ENCODE peak calls at places on chromosomes 3 and 15, in four cellular contexts. Y, M, V and N are unnamed samples.

GRCh38 chr3:29696311-29696710 is 415.4 kb downstream of the RBMS3 start:
- DNase-seq in M (no peak), Y (no peak), V (no peak), N (no peak)

GRCh38 chr3:127754411-127755304 is 67.7 kb downstream of the MGLL start:
- DNase-seq in V (peak; percentile 84), M (no peak), Y (no peak), N (no peak)

GRCh38 chr3:73094951-73095350 is 33.5 kb downstream of the EBLN2 start:
- DNase-seq in Y (no peak), M (no peak), V (no peak), N (peak; percentile 32)

GRCh38 chr3:146550743-146551510 is 6.5 kb upstream of the PLSCR1 start:
- DNase-seq in V (no peak), M (no peak), Y (no peak), N (no peak)

GRCh38 chr3:178320481-178321352 is 215.5 kb upstream of the KCNMB2 start:
- DNase-seq in V (no peak), M (no peak), Y (no peak), N (no peak)

GRCh38 chr3:124664804-124665203 is 65.4 kb upstream of the UMPS start:
- DNase-seq in Y (no peak), M (peak; percentile 70), V (no peak), N (no peak)

GRCh38 chr3:164879201-164879600 is 199.1 kb downstream of the SI start:
- DNase-seq in M (no peak), Y (no peak), V (no peak), N (no peak)

GRCh38 chr3:59549972-59550371 is 500.1 kb upstream of the CFAP20DC start:
- DNase-seq in V (no peak), M (no peak), Y (no peak), N (no peak)

GRCh38 chr3:129315386-129315991 is 36.8 kb downstream of the HMCES start:
- DNase-seq in Y (no peak), V (no peak), M (no peak), N (no peak)

GRCh38 chr3:190701096-190701532 is 161.4 kb downstream of the GMNC start:
- DNase-seq in V (no peak), Y (peak; percentile 21), M (peak; percentile 91), N (peak; percentile 16)

GRCh38 chr15:68924866-68925599 is 5.3 kb upstream of the SPESP1 start:
- DNase-seq in V (peak; percentile 20), Y (peak; percentile 58), M (peak; percentile 44), N (peak; percentile 77)

GRCh38 chr3:42078686-42079085 is 12.5 kb upstream of the TRAK1 start:
- DNase-seq in Y (no peak), M (no peak), V (no peak), N (peak; percentile 58)

GRCh38 chr15:90241343-90242192 is 7.6 kb downstream of the GDPGP1 start:
- DNase-seq in M (no peak), Y (no peak), V (no peak), N (no peak)

GRCh38 chr15:77035999-77036471 is 34.9 kb downstream of the TSPAN3 start:
- DNase-seq in V (no peak), Y (no peak), M (no peak), N (no peak)

GRCh38 chr3:36957862-36958686 is 13.2 kb upstream of the TRANK1 start:
- DNase-seq in Y (no peak), M (no peak), V (no peak), N (no peak)

GRCh38 chr3:141105828-141106628 is 54.9 kb downstream of the SPSB4 start:
- DNase-seq in M (peak; percentile 74), Y (no peak), V (peak; percentile 20), N (peak; percentile 85)

GRCh38 chr15:72785452-72786243 is 2.1 kb upstream of the ADPGK start:
- DNase-seq in M (no peak), Y (no peak), V (no peak), N (no peak)

GRCh38 chr3:167350245-167350862 is 29.7 kb downstream of the ZBBX start:
- DNase-seq in V (no peak), M (peak; percentile 5), Y (no peak), N (peak; percentile 38)

GRCh38 chr3:18645603-18646002 is 220.5 kb upstream of the SATB1 start:
- DNase-seq in V (no peak), M (no peak), Y (no peak), N (no peak)

GRCh38 chr3:119296723-119297122 is 2.5 kb downstream of the ARHGAP31 start:
- DNase-seq in M (no peak), V (no peak), Y (no peak), N (no peak)

GRCh38 chr3:23864954-23865353 is 51.8 kb downstream of the NKIRAS1 start:
- DNase-seq in Y (no peak), M (no peak), V (no peak), N (no peak)

GRCh38 chr15:90305932-90306331 is 40.5 kb downstream of the NGRN start:
- DNase-seq in M (no peak), V (no peak), Y (no peak), N (no peak)

GRCh38 chr15:57625703-57626448 is 34.2 kb downstream of the MYZAP start:
- DNase-seq in V (no peak), M (no peak), Y (no peak), N (no peak)
- TF ChIP-seq YY1 in V (no peak), M (no peak), Y (no peak), N (no peak)

GRCh38 chr3:123390865-123391613 is 57.9 kb downstream of the ADCY5 start:
- DNase-seq in V (no peak), M (no peak), Y (no peak), N (no peak)

GRCh38 chr3:123395235-123395634 is 53.7 kb downstream of the ADCY5 start:
- DNase-seq in M (no peak), V (no peak), Y (no peak), N (no peak)

GRCh38 chr3:123394391-123395022 is 54.4 kb downstream of the ADCY5 start:
- DNase-seq in M (no peak), V (no peak), Y (no peak), N (no peak)

GRCh38 chr3:123392871-123393620 is 55.8 kb downstream of the ADCY5 start:
- DNase-seq in V (no peak), M (no peak), Y (no peak), N (no peak)

DNA sequence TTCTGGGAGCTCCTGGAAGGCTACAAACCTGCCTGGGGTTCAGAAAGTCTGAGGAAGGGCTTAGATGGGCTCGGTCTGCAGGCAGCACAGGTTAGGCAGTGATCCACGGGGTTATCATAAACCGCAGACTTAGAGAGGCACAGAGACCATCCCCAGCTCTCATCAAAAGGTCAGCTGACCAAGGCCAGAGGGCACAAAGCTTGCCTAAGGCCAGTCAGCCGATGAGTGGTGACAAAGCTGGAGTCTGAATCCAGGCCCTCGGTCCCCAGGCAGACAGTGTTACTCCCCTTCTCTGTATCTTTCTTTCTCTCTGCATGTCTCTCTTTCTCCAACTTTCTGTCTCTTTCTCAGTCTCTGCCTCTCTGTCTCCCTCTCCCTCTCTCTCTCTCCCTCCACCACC is 56.5 kb downstream of the ADCY5 start:
- DNase-seq in Y (no peak), M (no peak), V (no peak), N (no peak)
- H3K36me3 ChIP-seq in Y (no peaks in the 10 kb centered on the region), M (no peaks in the 10 kb centered on the region), V (no peaks in the 10 kb centered on the region), N (no peaks in the 10 kb centered on the region)

DNA sequence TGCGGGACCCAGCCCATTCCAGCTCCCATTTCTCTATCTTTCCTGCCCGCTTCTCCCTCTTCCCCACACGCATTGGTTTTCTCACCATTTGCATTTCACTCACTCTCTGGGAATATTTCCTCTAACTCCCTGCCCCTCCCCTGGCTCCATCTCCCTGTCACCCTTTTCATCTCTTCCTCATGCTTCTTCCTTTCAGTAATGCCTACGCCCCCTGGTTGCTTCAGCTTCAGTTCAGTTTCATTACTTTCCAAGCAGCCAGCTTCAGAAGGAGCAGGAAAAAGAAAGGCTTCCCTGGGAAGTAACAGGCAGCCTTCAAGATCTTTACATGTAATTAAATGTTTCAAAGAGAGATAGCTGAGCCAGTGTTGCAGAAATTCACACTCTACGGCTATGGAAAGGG is 113.7 kb downstream of the RAB11A start:
- DNase-seq in V (no peak), M (no peak), Y (no peak), N (no peak)
- TF ChIP-seq SUZ12 in V (no peak), M (no peak), Y (no peak), N (no peak)

GRCh38 chr15:38702178-38702912 is 137.7 kb upstream of the RASGRP1 start:
- DNase-seq in Y (no peak), M (peak; percentile 44), V (no peak), N (no peak)
- TF ChIP-seq YY1 in Y (no peak), M (no peak), V (no peak), N (no peak)

DNA sequence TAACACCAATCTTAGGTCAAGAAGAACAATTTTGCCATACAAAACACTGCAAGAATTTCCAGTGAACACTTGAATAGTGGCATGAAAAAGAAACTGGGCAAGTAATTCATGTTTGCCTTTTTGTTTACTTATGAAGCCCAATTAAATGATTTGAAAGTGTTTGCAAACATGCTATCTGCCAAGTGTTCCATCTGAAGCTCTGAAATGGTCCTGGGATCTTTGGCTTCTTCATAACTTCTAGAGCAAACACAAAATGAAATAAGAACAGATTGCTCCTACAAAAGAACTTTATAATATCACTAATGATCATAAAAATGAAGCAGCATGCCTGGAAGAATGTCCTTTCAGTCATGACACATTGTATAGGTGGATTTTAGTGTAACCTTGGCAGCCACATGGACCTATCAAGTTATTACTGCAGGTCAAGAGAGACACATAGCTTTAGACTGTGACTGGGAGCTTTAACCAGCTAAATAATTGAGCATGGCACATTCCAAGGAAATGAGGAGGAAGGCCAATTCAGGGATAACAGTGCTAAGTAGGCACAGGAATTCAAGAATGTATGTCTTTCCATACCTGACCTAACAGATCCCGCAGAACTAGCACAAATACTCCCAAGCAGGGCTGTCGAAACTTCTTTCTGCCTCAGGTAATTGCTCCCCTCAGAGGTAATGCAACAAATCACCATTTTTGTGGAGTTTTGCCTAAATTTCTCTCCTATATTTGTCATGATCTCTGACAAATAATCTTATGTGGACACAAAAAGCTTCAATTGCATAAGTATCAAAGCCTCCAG is 144.6 kb downstream of the DUT start:
- DNase-seq in Y (no peak), V (no peak), M (no peak), N (no peak)
- H3K36me3 ChIP-seq in Y (no peaks in the 10 kb centered on the region), V (peaks cover 4% of the 10 kb centered on the region), M (no peaks in the 10 kb centered on the region), N (peaks cover 2% of the 10 kb centered on the region)